ENCODE peak calls at places on chromosomes 11 and 22, in four cellular contexts. L is ascending aorta, G is heart right ventricle, I is B cell. C is an unnamed sample.

GRCh38 chr11:9090488-9091043 is 833 bp downstream of the SCUBE2 start:
- DNase-seq in L (no peak), G (no peak), I (no peak), C (no peak)

GRCh38 chr11:2549080-2549479 is 104.3 kb downstream of the KCNQ1 start:
- DNase-seq in L (peak), G (no peak), I (no peak), C (no peak)

GRCh38 chr22:27835446-27835845 is 33.9 kb upstream of the MN1 start:
- DNase-seq in L (peak), G (no peak), I (no peak), C (no peak)

GRCh38 chr11:11265320-11265719 is 87.7 kb downstream of the CSNK2A3 start:
- DNase-seq in L (peak), G (no peak), I (no peak), C (no peak)

GRCh38 chr22:37275622-37276021 is 6.7 kb upstream of the CYTH4 start:
- DNase-seq in L (no peak), G (no peak), I (no peak), C (peak)

GRCh38 chr11:45332486-45332934 is 46.4 kb upstream of the SYT13 start:
- DNase-seq in L (no peak), G (peak), I (peak), C (peak)

GRCh38 chr22:44705022-44705297 is 3.0 kb downstream of the PRR5 start:
- DNase-seq in L (no peak), G (no peak), I (no peak), C (no peak)

GRCh38 chr22:46682011-46682731 is 55.9 kb downstream of the CERK start:
- DNase-seq in L (no peak), G (no peak), I (no peak), C (no peak)

GRCh38 chr11:110173775-110174644 is 80.8 kb downstream of the ZC3H12C start:
- DNase-seq in L (peak), G (peak), I (peak), C (peak)

GRCh38 chr11:60363542-60364525 is 14.5 kb upstream of the MS4A7 start:
- DNase-seq in L (peak), G (peak), I (peak), C (peak)
- TF ChIP-seq CTCF in L (no peak), G (peak), I (peak), C (peak)

GRCh38 chr22:20750461-20751184 is 23.3 kb upstream of the SERPIND1 start:
- DNase-seq in L (no peak), G (peak), I (no peak), C (peak)

GRCh38 chr22:20752873-20753272 is 21.0 kb upstream of the SERPIND1 start:
- DNase-seq in L (no peak), G (no peak), I (no peak), C (no peak)

GRCh38 chr22:20752104-20752741 is 21.7 kb upstream of the SERPIND1 start:
- DNase-seq in L (no peak), G (no peak), I (no peak), C (no peak)

GRCh38 chr22:20749453-20749852 is 24.5 kb upstream of the SERPIND1 start:
- DNase-seq in L (no peak), G (no peak), I (no peak), C (no peak)

GRCh38 chr22:20751185-20751851 is 22.6 kb upstream of the SERPIND1 start:
- DNase-seq in L (no peak), G (no peak), I (no peak), C (no peak)
- TF ChIP-seq CTCF in L (no peak), G (no peak), I (no peak), C (no peak)

GRCh38 chr11:96949464-96949863 is 559.7 kb downstream of the JRKL start:
- DNase-seq in L (no peak), G (no peak), I (no peak), C (no peak)
- TF ChIP-seq CTCF in L (no peak), G (no peak), I (no peak), C (no peak)

GRCh38 chr11:75597636-75598035 is 35.6 kb downstream of the SERPINH1 start:
- DNase-seq in L (no peak), G (no peak), I (no peak), C (peak)
- TF ChIP-seq CTCF in L (no peak), G (peak), I (peak), C (peak)

GRCh38 chr22:40898850-40899357 is 37.0 kb upstream of the DNAJB7 start:
- DNase-seq in L (no peak), G (no peak), I (peak), C (peak)
- TF ChIP-seq CTCF in L (no peak), G (peak), I (peak), C (peak)

DNA sequence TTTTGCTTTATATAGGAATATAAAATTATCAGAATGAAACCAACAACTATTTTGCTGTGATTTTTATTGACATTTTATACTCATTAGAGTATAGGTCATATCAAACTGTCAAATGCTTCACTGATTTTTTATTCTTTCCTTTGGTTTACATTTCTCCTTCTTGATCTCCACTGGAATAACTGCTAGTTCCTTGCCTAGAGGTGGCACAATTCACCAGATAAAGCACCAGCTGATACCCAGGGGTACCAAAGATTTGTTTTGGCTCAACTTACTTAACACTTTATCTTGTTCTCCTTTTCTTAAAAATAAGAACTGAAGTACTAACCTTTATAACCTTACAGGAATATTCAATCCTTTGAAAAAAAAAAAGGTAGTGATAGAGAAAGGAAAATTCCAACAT is 725.1 kb upstream of the CHORDC1 start:
- DNase-seq in L (no peak), G (no peak), I (no peak), C (no peak)
- TF ChIP-seq CTCF in L (no peak), G (peak), I (no peak), C (no peak)

GRCh38 chr11:103682318-103683184 is 353.9 kb upstream of the DDI1 start:
- DNase-seq in L (peak), G (peak), I (peak), C (peak)
- TF ChIP-seq CTCF in L (peak), G (peak), I (peak), C (peak)

DNA sequence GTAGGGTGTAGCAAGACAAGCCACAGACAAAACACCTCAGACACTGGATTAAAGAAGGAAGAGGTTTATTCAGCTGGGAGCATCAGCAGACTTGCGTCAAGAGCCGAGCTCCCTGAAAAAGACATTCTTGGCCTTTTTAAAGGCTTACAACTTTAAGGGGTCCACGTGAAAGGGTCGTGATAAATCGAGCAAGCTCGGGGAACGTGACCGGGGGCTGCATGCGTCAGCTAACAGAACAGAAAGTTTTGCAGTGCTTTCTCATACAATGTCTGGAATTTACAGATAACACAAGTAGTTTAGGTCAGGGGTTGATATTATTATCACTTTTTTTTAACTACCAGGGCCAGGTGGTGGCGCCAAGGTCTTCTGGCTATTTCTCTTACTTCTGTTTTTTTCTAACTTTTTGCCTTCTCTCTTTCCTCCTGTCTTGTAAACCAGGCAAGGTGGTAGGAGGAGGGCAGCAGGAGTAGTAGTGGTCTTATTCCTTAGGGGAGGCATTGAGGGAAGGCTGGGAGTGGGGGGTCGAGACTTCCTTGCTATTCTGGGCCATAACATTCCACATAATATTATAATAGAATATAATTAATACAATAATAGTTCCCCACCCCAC is 631 bp upstream of the ALDH3B1 start:
- DNase-seq in L (no peak), G (no peak), I (peak), C (peak)
- TF ChIP-seq CTCF in L (no peak), G (no peak), I (peak), C (no peak)

C was measured in activated CD8-positive, alpha-beta T cell treated with anti-CD3 and anti-CD28 coated beads for 36 hours.